ENCODE peak calls at places on chromosome 3, in six cellular contexts. N is transverse colon, Y is foreskin fibroblast, C is AG09309, A is choroid plexus epithelial cell, W is mucosa of descending colon. K is an unnamed sample.

GRCh38 chr3:16137044-16137443 is 37.4 kb upstream of the GALNT15 start:
- DNase-seq in N (no peak), Y (no peak), C (no peak), A (no peak), W (no peak), K (no peak)

GRCh38 chr3:133472242-133472641 is 72.4 kb downstream of the BFSP2 start:
- DNase-seq in N (peak), Y (peak), C (no peak), A (no peak), W (peak), K (peak)

GRCh38 chr3:141302364-141303141 is 65.8 kb upstream of the ZBTB38 start:
- DNase-seq in N (no peak), Y (peak), C (peak), A (peak), W (no peak), K (no peak)

GRCh38 chr3:72441284-72441994 is 406.8 kb downstream of the SHQ1 start:
- DNase-seq in N (no peak), Y (no peak), C (no peak), A (peak), W (no peak), K (no peak)

GRCh38 chr3:134066539-134067310 is 37.0 kb upstream of the SLCO2A1 start:
- DNase-seq in N (no peak), Y (no peak), C (no peak), A (no peak), W (no peak), K (no peak)

GRCh38 chr3:177609613-177610012 is 412.3 kb upstream of the TBL1XR1 start:
- DNase-seq in N (no peak), Y (no peak), C (no peak), A (no peak), W (no peak), K (no peak)

GRCh38 chr3:19947549-19948071 is 713 bp downstream of the RAB5A start:
- DNase-seq in N (peak), Y (peak), C (no peak), A (peak), W (no peak), K (peak)

GRCh38 chr3:60839242-60839641 is 412.0 kb downstream of the FHIT start:
- DNase-seq in N (no peak), Y (no peak), C (no peak), A (peak), W (no peak), K (peak)

GRCh38 chr3:131597816-131598215 is 95.0 kb upstream of the MRPL3 start:
- DNase-seq in N (no peak), Y (no peak), C (no peak), A (no peak), W (no peak), K (no peak)

GRCh38 chr3:10738688-10739372 is 77.2 kb upstream of the SLC6A11 start:
- DNase-seq in N (peak), Y (peak), C (peak), A (peak), W (peak), K (peak)

GRCh38 chr3:136297826-136298225 is 47.7 kb downstream of the PCCB start:
- DNase-seq in N (no peak), Y (no peak), C (no peak), A (no peak), W (no peak), K (no peak)

GRCh38 chr3:159130108-159130507 is 328.3 kb downstream of the MFSD1 start:
- DNase-seq in N (peak), Y (peak), C (no peak), A (peak), W (no peak), K (no peak)

GRCh38 chr3:71650372-71650771 is 66.8 kb upstream of the FOXP1 start:
- DNase-seq in N (no peak), Y (no peak), C (no peak), A (no peak), W (no peak), K (no peak)

GRCh38 chr3:133855772-133856171 is 39.9 kb downstream of the RAB6B start:
- DNase-seq in N (no peak), Y (peak), C (no peak), A (peak), W (no peak), K (no peak)

GRCh38 chr3:134406331-134407246 is 32.3 kb upstream of the AMOTL2 start:
- DNase-seq in N (peak), Y (no peak), C (no peak), A (no peak), W (peak), K (peak)

GRCh38 chr3:114435733-114436132 is 141.9 kb downstream of the TIGIT start:
- DNase-seq in N (no peak), Y (no peak), C (no peak), A (peak), W (no peak), K (no peak)

GRCh38 chr3:71088019-71088711 is 495.4 kb downstream of the FOXP1 start:
- DNase-seq in N (no peak), Y (no peak), C (no peak), A (no peak), W (no peak), K (no peak)

GRCh38 chr3:62073038-62073437 is 300.3 kb downstream of the FEZF2 start:
- DNase-seq in N (no peak), Y (no peak), C (no peak), A (no peak), W (no peak), K (no peak)

GRCh38 chr3:78875851-78876250 is 891.9 kb downstream of the ROBO1 start:
- DNase-seq in N (no peak), Y (no peak), C (no peak), A (peak), W (no peak), K (no peak)

GRCh38 chr3:113277886-113278598 is 66.7 kb downstream of the BOC start:
- DNase-seq in N (no peak), Y (no peak), C (no peak), A (no peak), W (no peak), K (no peak)

GRCh38 chr3:73452731-73453130 is 172.0 kb downstream of the PDZRN3 start:
- DNase-seq in N (no peak), Y (no peak), C (no peak), A (no peak), W (no peak), K (no peak)

GRCh38 chr3:143786229-143787199 is 61.8 kb downstream of the SLC9A9 start:
- DNase-seq in N (peak), Y (peak), C (no peak), A (peak), W (no peak), K (peak)

GRCh38 chr3:14154242-14154641 is 24.2 kb downstream of the XPC start:
- DNase-seq in N (no peak), Y (no peak), C (no peak), A (no peak), W (no peak), K (no peak)

GRCh38 chr3:81723732-81724313 is 37.6 kb downstream of the GBE1 start:
- DNase-seq in N (no peak), Y (no peak), C (no peak), A (peak), W (no peak), K (no peak)

GRCh38 chr3:64693031-64693430 is 5.2 kb upstream of the ADAMTS9 start:
- DNase-seq in N (no peak), Y (no peak), C (no peak), A (no peak), W (no peak), K (no peak)

GRCh38 chr3:138043266-138044029 is 33.5 kb downstream of the CLDN18 start:
- DNase-seq in N (no peak), Y (peak), C (peak), A (peak), W (no peak), K (no peak)

GRCh38 chr3:9778518-9779129 is 8.9 kb upstream of the CAMK1 start:
- DNase-seq in N (no peak), Y (peak), C (no peak), A (no peak), W (no peak), K (no peak)

GRCh38 chr3:186414735-186415419 is 52.8 kb upstream of the DGKG start:
- DNase-seq in N (peak), Y (peak), C (peak), A (peak), W (no peak), K (peak)

GRCh38 chr3:25429441-25429907 is 1.4 kb downstream of the RARB start:
- DNase-seq in N (no peak), Y (no peak), C (no peak), A (peak), W (no peak), K (no peak)
- H3K4me3 ChIP-seq in N (no peak), Y (no peak), C (peak), A (peak), W (no peak), K (no peak)

GRCh38 chr3:129425619-129426018 is 2.8 kb downstream of the EFCAB12 start:
- DNase-seq in N (no peak), Y (no peak), C (no peak), A (no peak), W (no peak), K (no peak)
- H3K4me3 ChIP-seq in N (no peak), Y (no peak), C (no peak), A (no peak), W (no peak), K (no peak)

GRCh38 chr3:171805687-171806086 is 4.6 kb downstream of the PLD1 start:
- DNase-seq in N (no peak), Y (no peak), C (no peak), A (no peak), W (no peak), K (no peak)
- H3K4me3 ChIP-seq in N (no peak), Y (no peak), C (no peak), A (no peak), W (no peak), K (no peak)

DNA sequence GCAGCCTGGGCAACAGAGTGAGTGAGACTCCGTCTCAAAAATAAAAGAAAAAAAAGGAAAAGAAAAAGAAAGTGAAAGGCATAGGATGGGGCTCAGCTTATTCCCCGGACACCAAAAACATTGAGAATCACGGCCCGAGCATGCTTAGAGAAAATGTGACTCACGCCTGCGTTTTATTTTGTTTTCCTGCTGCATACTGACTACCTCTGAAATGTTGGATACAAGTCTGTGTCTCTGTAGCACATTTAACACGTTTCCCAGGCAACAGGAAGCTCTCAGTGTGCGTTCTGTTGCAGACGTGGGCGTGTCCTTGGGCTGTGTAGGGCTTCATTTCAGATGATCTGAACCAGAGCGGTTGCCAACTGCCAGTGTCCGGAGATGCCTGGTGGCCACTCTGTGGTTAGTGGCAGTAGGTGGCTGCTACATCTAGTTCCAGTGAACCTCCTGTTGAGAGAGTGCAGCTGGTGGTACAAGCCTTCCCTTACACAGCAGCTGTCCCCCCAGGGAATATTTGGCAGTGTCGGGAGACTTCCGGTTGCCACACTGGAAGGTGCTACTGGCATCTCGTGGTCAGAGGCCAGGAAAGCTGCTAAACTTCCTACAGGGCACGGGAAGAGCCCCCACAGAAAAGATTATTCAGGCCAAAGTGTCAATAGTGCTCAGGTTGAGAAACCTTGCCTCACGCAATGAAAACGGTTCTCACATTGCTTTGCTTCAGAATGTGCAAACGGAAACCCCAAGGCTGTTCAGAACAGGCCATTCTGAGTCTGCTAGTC is 3.0 kb downstream of the SLC51A start:
- DNase-seq in N (peak), Y (peak), C (peak), A (peak), W (peak), K (no peak)
- H3K4me3 ChIP-seq in N (no peak), Y (peak), C (peak), A (peak), W (no peak), K (no peak)

DNA sequence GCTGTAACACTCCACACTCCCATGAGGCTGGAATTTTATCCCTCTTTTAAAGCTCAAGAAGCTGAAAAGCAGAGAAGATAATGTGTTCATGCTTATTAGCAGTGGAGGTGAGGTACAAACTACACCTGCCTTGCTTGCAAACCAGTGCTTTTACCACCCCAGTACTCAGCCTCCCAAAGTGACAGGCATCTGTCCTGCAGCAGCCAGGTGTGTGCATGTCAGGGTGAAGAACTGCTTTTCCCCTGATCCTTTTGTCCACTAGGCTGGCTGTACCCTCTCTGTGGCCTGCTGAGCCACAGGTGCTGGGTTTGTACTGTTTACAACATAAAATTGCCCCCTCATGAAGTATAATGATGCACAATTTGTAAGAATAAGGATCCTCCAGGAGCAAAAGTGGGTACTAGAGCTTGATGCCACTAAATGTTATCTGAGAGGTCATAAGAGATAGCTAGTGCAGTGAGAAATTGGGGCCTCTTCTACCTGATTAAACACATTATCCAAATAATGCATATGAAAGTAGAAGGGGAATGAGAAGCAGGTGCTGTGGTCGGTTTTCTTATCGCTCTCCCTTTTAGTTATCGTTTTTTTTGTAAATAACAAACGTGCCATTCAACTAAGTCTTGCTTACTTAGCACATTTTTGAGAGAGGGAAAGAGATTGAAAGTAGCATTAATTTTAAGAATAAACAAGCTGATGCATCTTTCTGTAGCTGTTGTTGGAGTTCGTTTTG is 39.2 kb upstream of the GADL1 start:
- DNase-seq in N (no peak), Y (no peak), C (no peak), A (no peak), W (no peak), K (no peak)
- H3K4me3 ChIP-seq in N (no peak), Y (no peak), C (no peak), A (no peak), W (no peak), K (no peak)

GRCh38 chr3:195148553-195148952 is 122.4 kb downstream of the XXYLT1 start:
- DNase-seq in N (no peak), Y (no peak), C (no peak), A (no peak), W (no peak), K (no peak)

GRCh38 chr3:195151402-195151801 is 119.6 kb downstream of the XXYLT1 start:
- DNase-seq in N (no peak), Y (no peak), C (no peak), A (no peak), W (no peak), K (no peak)

GRCh38 chr3:195149292-195149691 is 121.7 kb downstream of the XXYLT1 start:
- DNase-seq in N (no peak), Y (no peak), C (no peak), A (no peak), W (no peak), K (no peak)

GRCh38 chr3:195151866-195152526 is 119.0 kb downstream of the XXYLT1 start:
- DNase-seq in N (no peak), Y (no peak), C (no peak), A (peak), W (no peak), K (no peak)

GRCh38 chr3:195150194-195151118 is 120.5 kb downstream of the XXYLT1 start:
- DNase-seq in N (peak), Y (no peak), C (no peak), A (peak), W (peak), K (peak)
- H3K4me3 ChIP-seq in N (no peak), Y (no peak), C (no peak), A (peak), W (no peak), K (no peak)

GRCh38 chr3:147404800-147405551 is 1.4 kb downstream of the ZIC4 start:
- DNase-seq in N (no peak), Y (no peak), C (no peak), A (peak), W (no peak), K (no peak)
- H3K4me3 ChIP-seq in N (no peak), Y (no peak), C (no peak), A (peak), W (no peak), K (no peak)

GRCh38 chr3:46845860-46846623 is 17.2 kb downstream of the MYL3 start:
- DNase-seq in N (peak), Y (peak), C (no peak), A (peak), W (peak), K (peak)
- H3K4me3 ChIP-seq in N (peak), Y (peak), C (peak), A (peak), W (peak), K (peak)

GRCh38 chr3:28912120-28912885 is 368.6 kb upstream of the RBMS3 start:
- DNase-seq in N (no peak), Y (no peak), C (no peak), A (peak), W (no peak), K (no peak)

GRCh38 chr3:28916713-28917499 is 364.0 kb upstream of the RBMS3 start:
- DNase-seq in N (peak), Y (peak), C (peak), A (peak), W (peak), K (peak)

GRCh38 chr3:28917895-28918294 is 363.0 kb upstream of the RBMS3 start:
- DNase-seq in N (no peak), Y (no peak), C (no peak), A (no peak), W (no peak), K (no peak)

GRCh38 chr3:28915711-28916481 is 365.0 kb upstream of the RBMS3 start:
- DNase-seq in N (peak), Y (peak), C (peak), A (peak), W (no peak), K (peak)
- H3K4me3 ChIP-seq in N (no peak), Y (peak), C (no peak), A (peak), W (no peak), K (no peak)